ENCODE peak calls at places on chromosomes 5 and 9, in six cellular contexts. K, M, C, O, W and X are unnamed samples.

GRCh38 chr9:109745335-109746283 is 34.4 kb upstream of the PALM2AKAP2 start:
- DNase-seq in K (peak), M (no peak), C (no peak), O (peak), W (peak), X (no peak)

GRCh38 chr9:77454668-77455067 is 193.5 kb downstream of the GNA14 start:
- DNase-seq in K (no peak), M (no peak), C (no peak), O (no peak), W (no peak), X (peak)

GRCh38 chr5:125180222-125180621 is 433.8 kb upstream of the ZNF608 start:
- DNase-seq in K (no peak), M (no peak), C (no peak), O (no peak), W (no peak), X (no peak)

GRCh38 chr5:149640350-149640999 is 59.2 kb downstream of the ARHGEF37 start:
- DNase-seq in K (no peak), M (no peak), C (no peak), O (no peak), W (no peak), X (no peak)

GRCh38 chr5:123035950-123036390 is 555 bp downstream of the PPIC start:
- DNase-seq in K (peak), M (peak), C (peak), O (peak), W (peak), X (peak)

GRCh38 chr5:647727-648126 is 35.6 kb downstream of the CEP72 start:
- DNase-seq in K (no peak), M (no peak), C (no peak), O (no peak), W (no peak), X (no peak)

GRCh38 chr5:54013556-54014157 is 296.7 kb downstream of the ARL15 start:
- DNase-seq in K (peak), M (no peak), C (peak), O (peak), W (peak), X (peak)

GRCh38 chr9:14097215-14097614 is 216.7 kb downstream of the NFIB start:
- DNase-seq in K (no peak), M (no peak), C (no peak), O (peak), W (no peak), X (no peak)

GRCh38 chr5:58940446-58940845 is 357.6 kb downstream of the RAB3C start:
- DNase-seq in K (no peak), M (no peak), C (no peak), O (no peak), W (no peak), X (no peak)

GRCh38 chr5:12277504-12278192 is 373.4 kb upstream of the CTNND2 start:
- DNase-seq in K (no peak), M (no peak), C (no peak), O (no peak), W (no peak), X (no peak)

GRCh38 chr5:173531863-173532262 is 84.6 kb downstream of the BOD1 start:
- DNase-seq in K (no peak), M (no peak), C (no peak), O (no peak), W (no peak), X (no peak)

GRCh38 chr5:115296130-115296997 is at the start of gene CCDC112:
- DNase-seq in K (peak), M (peak), C (peak), O (peak), W (peak), X (peak)

GRCh38 chr9:86720893-86721698 is 226.2 kb downstream of the GAS1 start:
- DNase-seq in K (no peak), M (no peak), C (no peak), O (peak), W (no peak), X (no peak)

GRCh38 chr5:124860271-124860670 is 113.8 kb upstream of the ZNF608 start:
- DNase-seq in K (no peak), M (no peak), C (no peak), O (no peak), W (no peak), X (no peak)

GRCh38 chr5:102807878-102808502 is 52.9 kb downstream of the PAM start:
- DNase-seq in K (peak), M (no peak), C (no peak), O (peak), W (peak), X (peak)

GRCh38 chr5:67187318-67187717 is 9.3 kb downstream of the CD180 start:
- DNase-seq in K (no peak), M (no peak), C (no peak), O (no peak), W (no peak), X (no peak)

GRCh38 chr5:96922452-96923244 is 13.2 kb upstream of the LNPEP start:
- DNase-seq in K (no peak), M (no peak), C (no peak), O (no peak), W (no peak), X (no peak)

GRCh38 chr5:160991205-160991604 is 139.2 kb upstream of the ATP10B start:
- DNase-seq in K (no peak), M (no peak), C (no peak), O (no peak), W (no peak), X (no peak)

GRCh38 chr5:93642526-93642925 is 59.5 kb downstream of the NR2F1 start:
- DNase-seq in K (no peak), M (no peak), C (no peak), O (no peak), W (no peak), X (no peak)

GRCh38 chr5:54667136-54667535 is 149.6 kb downstream of the SNX18 start:
- DNase-seq in K (no peak), M (no peak), C (no peak), O (no peak), W (no peak), X (no peak)

GRCh38 chr9:132877818-132878694 is at the start of gene AK8:
- DNase-seq in K (peak), M (peak), C (peak), O (peak), W (peak), X (peak)

GRCh38 chr9:35675732-35676392 is 2.1 kb downstream of the CA9 start:
- DNase-seq in K (peak), M (peak), C (peak), O (no peak), W (peak), X (no peak)

GRCh38 chr9:6959275-6960000 is 201.7 kb downstream of the KDM4C start:
- DNase-seq in K (no peak), M (no peak), C (no peak), O (no peak), W (no peak), X (no peak)

GRCh38 chr9:95112436-95113280 is 204.9 kb downstream of the FANCC start:
- DNase-seq in K (no peak), M (no peak), C (no peak), O (no peak), W (no peak), X (no peak)

GRCh38 chr9:129058965-129059795 is 21.7 kb upstream of the DOLPP1 start:
- DNase-seq in K (no peak), M (no peak), C (no peak), O (peak), W (peak), X (peak)

GRCh38 chr5:96934291-96934694 is 1.6 kb upstream of the LNPEP start:
- DNase-seq in K (peak), M (no peak), C (no peak), O (no peak), W (peak), X (no peak)